ENCODE peak calls at places on chromosomes 7 and 10, in four cellular contexts. G is PC-9, E is hepatocyte, A is PC-3. L is an unnamed sample.

GRCh38 chr7:102978280-102978679 is 65.5 kb downstream of the LRRC17 start:
- DNase-seq in E (peak; percentile 28), A (peak; percentile 77), G (peak; percentile 83), L (no peak)

GRCh38 chr10:103709341-103709920 is 145.9 kb downstream of the SH3PXD2A start:
- DNase-seq in G (peak; percentile 67), E (no peak), A (peak; percentile 74), L (no peak)

GRCh38 chr7:77765906-77766800 is 32.1 kb downstream of the TMEM60 start:
- DNase-seq in G (no peak), A (no peak), E (peak; percentile 13), L (peak; percentile 54)

GRCh38 chr10:79390551-79391229 is 43.4 kb downstream of the PPIF start:
- DNase-seq in E (no peak), A (no peak), G (no peak), L (no peak)

GRCh38 chr10:119020627-119020946 is 8.9 kb upstream of the NANOS1 start:
- DNase-seq in E (no peak), A (peak; percentile 7), G (peak; percentile 61), L (no peak)

GRCh38 chr10:110535958-110536891 is 31.3 kb upstream of the SMC3 start:
- DNase-seq in A (peak; percentile 74), G (peak; percentile 54), E (no peak), L (peak; percentile 20)

GRCh38 chr7:20444041-20444440 is 113.3 kb downstream of the ITGB8 start:
- DNase-seq in E (no peak), G (no peak), A (no peak), L (no peak)

GRCh38 chr10:60817135-60817805 is 39.0 kb downstream of the CDK1 start:
- DNase-seq in A (no peak), G (no peak), E (no peak), L (no peak)

GRCh38 chr10:91700788-91701444 is 68.0 kb upstream of the PPP1R3C start:
- DNase-seq in G (no peak), E (no peak), A (peak; percentile 77), L (no peak)

GRCh38 chr7:89777499-89777898 is 376.8 kb upstream of the STEAP1 start:
- DNase-seq in E (no peak), G (no peak), A (no peak), L (no peak)

GRCh38 chr7:29990931-29991330 is 1.3 kb upstream of the SCRN1 start:
- DNase-seq in E (no peak), G (no peak), A (peak; percentile 32), L (peak; percentile 31)

GRCh38 chr10:70816220-70816894 is 609 bp downstream of the SGPL1 start:
- DNase-seq in E (peak; percentile 84), G (peak; percentile 94), A (peak; percentile 99), L (peak; percentile 74)

GRCh38 chr7:101604331-101604933 is 24.7 kb downstream of the MYL10 start:
- DNase-seq in G (no peak), A (no peak), E (no peak), L (no peak)

GRCh38 chr10:110744767-110745166 is 100.6 kb downstream of the RBM20 start:
- DNase-seq in G (no peak), E (no peak), A (no peak), L (no peak)

GRCh38 chr10:17756557-17757208 is 4.7 kb downstream of the TMEM236 start:
- DNase-seq in G (no peak), E (peak; percentile 40), A (no peak), L (peak; percentile 18)
- H3K4me2 ChIP-seq in G (no peak overlapping the region), E (peak overlapping the region; percentile 55), A (no peak overlapping the region), L (peak overlapping the region; percentile 67)

GRCh38 chr7:66542049-66542448 is 86.6 kb upstream of the KCTD7 start:
- DNase-seq in G (no peak), E (no peak), A (no peak), L (no peak)
- H3K4me2 ChIP-seq in G (no peak overlapping the region), E (no peak overlapping the region), A (no peak overlapping the region), L (no peak overlapping the region)

GRCh38 chr7:2120251-2120660 is 112.5 kb downstream of the MAD1L1 start:
- DNase-seq in A (no peak), E (no peak), G (no peak), L (no peak)
- H3K4me2 ChIP-seq in A (no peak overlapping the region), E (no peak overlapping the region), G (no peak overlapping the region), L (no peak overlapping the region)

GRCh38 chr7:37031571-37032257 is 307.4 kb upstream of the AOAH start:
- DNase-seq in G (peak; percentile 98), A (peak; percentile 97), E (peak; percentile 93), L (peak; percentile 97)
- H3K4me2 ChIP-seq in G (peak overlapping the region; percentile 41), A (peak overlapping the region; percentile 60), E (peak overlapping the region; percentile 30), L (peak overlapping the region; percentile 48)